ENCODE peak calls at places on chromosomes 13 and 19, in seven cellular contexts. V is astrocyte of the spinal cord; G is NCI-H1694; U is neuronal stem cell; F is stimulated activated effector memory CD8-positive, alpha-beta T cell treated with anti-CD3 and anti-CD28 coated beads, Interleukin-12 subunit alpha, Interleukin-12 subunit beta, amount 100 ng/mL, for 72 hours; Y is GM23248; N is SK-N-SH. B is an unnamed sample.

GRCh38 chr13:38713046-38713445 is 26.2 kb downstream of the FREM2 start:
- DNase-seq in U (no peak), N (no peak), G (no peak), Y (no peak), F (no peak), V (no peak), B (no peak)

GRCh38 chr19:7844405-7844804 is 14.4 kb downstream of the EVI5L start:
- DNase-seq in U (no peak), V (no peak), F (no peak), N (no peak), G (no peak), Y (no peak), B (no peak)

GRCh38 chr13:60733933-60734332 is 336.9 kb downstream of the TDRD3 start:
- DNase-seq in Y (no peak), G (no peak), N (no peak), U (no peak), V (no peak), F (no peak), B (no peak)

GRCh38 chr19:42468273-42468796 is 25.6 kb upstream of the CXCL17 start:
- DNase-seq in Y (peak), U (no peak), V (peak), F (no peak), N (no peak), G (no peak), B (peak)

GRCh38 chr19:18856385-18857126 is 24.8 kb downstream of the UPF1 start:
- DNase-seq in U (no peak), Y (peak), G (no peak), F (no peak), N (peak), V (no peak), B (peak)

GRCh38 chr13:46596501-46596900 is 43.5 kb downstream of the LRCH1 start:
- DNase-seq in U (no peak), F (no peak), N (no peak), G (no peak), Y (no peak), V (no peak), B (no peak)

GRCh38 chr13:100519626-100520025 is 69.0 kb downstream of the GGACT start:
- DNase-seq in G (no peak), Y (no peak), U (no peak), V (no peak), N (no peak), F (no peak), B (no peak)

GRCh38 chr13:112821340-112822055 is 131.7 kb downstream of the ATP11A start:
- DNase-seq in F (no peak), Y (peak), G (no peak), N (no peak), U (no peak), V (no peak), B (peak)

GRCh38 chr19:50639121-50640112 is at the start of gene SYT3:
- DNase-seq in Y (peak), N (peak), G (no peak), F (no peak), U (peak), V (no peak), B (peak)

GRCh38 chr19:3057275-3057714 is 5.0 kb downstream of the TLE5 start:
- DNase-seq in F (no peak), U (no peak), Y (peak), V (peak), G (peak), N (no peak), B (peak)

GRCh38 chr13:32476021-32476731 is 48.2 kb upstream of the N4BP2L1 start:
- DNase-seq in V (no peak), G (no peak), F (no peak), U (no peak), N (no peak), Y (no peak), B (no peak)

GRCh38 chr13:80900557-80900956 is 559.6 kb upstream of the SPRY2 start:
- DNase-seq in F (no peak), Y (no peak), U (no peak), V (no peak), N (no peak), G (no peak), B (no peak)

GRCh38 chr13:41127746-41128145 is 4.9 kb downstream of the KBTBD6 start:
- DNase-seq in G (no peak), F (no peak), V (no peak), N (no peak), U (no peak), Y (no peak), B (no peak)

GRCh38 chr13:95704510-95704909 is 27.6 kb downstream of the DNAJC3 start:
- DNase-seq in V (no peak), F (no peak), G (peak), Y (no peak), N (peak), U (no peak), B (peak)

B was measured in AG20443.